ENCODE peak calls at places on chromosomes 3 and 15, in nine cellular contexts. Z is HepG2, Q is GM12878, U is transverse colon, L is A549, T is esophagus muscularis mucosa, D is upper lobe of left lung, I is H1, P is sigmoid colon. V is an unnamed sample.

GRCh38 chr15:78341057-78341763 is 1.1 kb downstream of the CRABP1 start:
- DNase-seq in Z (no peak), Q (no peak), U (no peak), L (peak; percentile 36), T (no peak), D (peak; percentile 64), I (no peak), P (no peak), V (no peak)

GRCh38 chr3:171255236-171255806 is 204.9 kb downstream of the TNIK start:
- DNase-seq in Z (no peak), Q (peak; percentile 75), U (no peak), L (no peak), T (no peak), D (no peak), I (no peak), P (no peak), V (no peak)

GRCh38 chr15:82933576-82933975 is 18.9 kb downstream of the HOMER2 start:
- DNase-seq in Z (no peak), Q (no peak), U (no peak), L (no peak), T (no peak), D (no peak), I (no peak), P (no peak), V (no peak)

GRCh38 chr3:149479621-149480325 is 5.3 kb downstream of the TM4SF4 start:
- DNase-seq in Z (no peak), Q (no peak), U (no peak), L (peak; percentile 20), T (no peak), D (no peak), I (no peak), P (no peak), V (no peak)

GRCh38 chr3:192207661-192208060 is 519.7 kb downstream of the FGF12 start:
- DNase-seq in Z (no peak), Q (no peak), U (no peak), L (no peak), T (no peak), D (no peak), I (no peak), P (no peak), V (no peak)

GRCh38 chr15:40249477-40250303 is 10.8 kb downstream of the PAK6 start:
- DNase-seq in Z (no peak), Q (no peak), U (no peak), L (no peak), T (no peak), D (no peak), I (no peak), P (no peak), V (no peak)

GRCh38 chr3:6989608-6990291 is 128.8 kb downstream of the GRM7 start:
- DNase-seq in Z (no peak), Q (no peak), U (no peak), L (no peak), T (no peak), D (no peak), I (no peak), P (no peak), V (no peak)

GRCh38 chr3:102360211-102360610 is 74.6 kb upstream of the ZPLD1 start:
- DNase-seq in Z (no peak), Q (no peak), U (no peak), L (no peak), T (no peak), D (no peak), I (no peak), P (no peak), V (no peak)

GRCh38 chr3:114551770-114552526 is 258.1 kb downstream of the TIGIT start:
- DNase-seq in Z (no peak), Q (no peak), U (no peak), L (peak; percentile 62), T (no peak), D (no peak), I (no peak), P (no peak), V (no peak)

GRCh38 chr3:14434105-14434504 is 31.7 kb downstream of the SLC6A6 start:
- DNase-seq in Z (no peak), Q (no peak), U (no peak), L (no peak), T (no peak), D (no peak), I (no peak), P (no peak), V (no peak)

DNA sequence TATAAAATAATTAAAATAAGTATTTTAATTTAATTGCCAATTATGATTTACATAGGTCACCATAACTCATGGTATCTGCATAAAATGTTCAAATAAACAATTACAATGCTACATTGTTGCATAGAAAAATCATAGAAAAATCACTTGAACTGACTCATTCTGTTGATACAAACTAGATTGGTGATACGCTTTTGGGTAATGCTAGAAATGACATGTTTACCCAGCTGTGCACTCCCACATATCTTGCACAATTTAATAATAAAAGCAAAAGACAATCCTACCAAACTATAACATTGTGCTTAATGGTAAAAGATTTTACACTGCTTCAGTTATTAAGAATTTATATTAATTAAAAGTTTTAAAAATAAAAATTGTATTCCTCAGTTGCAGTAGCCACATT is 45.8 kb upstream of the FBXL22 start:
- DNase-seq in Z (no peak), Q (no peak), U (no peak), L (no peak), T (no peak), D (no peak), I (no peak), P (no peak), V (no peak)
- TF ChIP-seq EP300 in Z (no peak), Q (no peak), U (no peak), L (no peak), T (no peak), D (no peak), I (no peak), P (no peak), V (no peak)

GRCh38 chr15:72230197-72231065 is 559 bp downstream of the PKM start:
- DNase-seq in Z (peak; percentile 81), Q (peak; percentile 51), U (peak; percentile 87), L (peak; percentile 91), T (peak; percentile 95), D (peak; percentile 95), I (peak; percentile 41), P (peak; percentile 95), V (peak; percentile 77)

GRCh38 chr15:72229076-72229946 is 1.7 kb downstream of the PKM start:
- DNase-seq in Z (no peak), Q (no peak), U (no peak), L (no peak), T (no peak), D (no peak), I (no peak), P (peak; percentile 65), V (no peak)

GRCh38 chr15:72229947-72230196 is 1.1 kb downstream of the PKM start:
- DNase-seq in Z (no peak), Q (no peak), U (no peak), L (no peak), T (no peak), D (no peak), I (no peak), P (no peak), V (no peak)

GRCh38 chr15:72231847-72232461 is 964 bp upstream of the PKM start:
- DNase-seq in Z (peak; percentile 63), Q (no peak), U (peak; percentile 59), L (peak; percentile 83), T (no peak), D (no peak), I (no peak), P (no peak), V (no peak)

GRCh38 chr15:72231066-72231846 is at the start of gene PKM:
- DNase-seq in Z (peak; percentile 93), Q (peak; percentile 84), U (peak; percentile 98), L (peak; percentile 100), T (peak; percentile 99), D (peak; percentile 99), I (peak; percentile 95), P (peak; percentile 97), V (peak; percentile 94)
- TF ChIP-seq POLR2A in Z (peak; percentile 97), Q (peak; percentile 95), U (peak; percentile 98), L (peak; percentile 100), T (peak; percentile 97), D (peak; percentile 94), I (peak; percentile 98), P (peak; percentile 93), V (peak; percentile 90)

GRCh38 chr15:63947228-63947627 is 99.1 kb downstream of the DAPK2 start:
- DNase-seq in Z (no peak), Q (no peak), U (no peak), L (no peak), T (no peak), D (no peak), I (no peak), P (no peak), V (no peak)
- TF ChIP-seq EP300 in Z (no peak), Q (no peak), U (no peak), L (no peak), T (no peak), D (no peak), I (no peak), P (no peak), V (no peak)

DNA sequence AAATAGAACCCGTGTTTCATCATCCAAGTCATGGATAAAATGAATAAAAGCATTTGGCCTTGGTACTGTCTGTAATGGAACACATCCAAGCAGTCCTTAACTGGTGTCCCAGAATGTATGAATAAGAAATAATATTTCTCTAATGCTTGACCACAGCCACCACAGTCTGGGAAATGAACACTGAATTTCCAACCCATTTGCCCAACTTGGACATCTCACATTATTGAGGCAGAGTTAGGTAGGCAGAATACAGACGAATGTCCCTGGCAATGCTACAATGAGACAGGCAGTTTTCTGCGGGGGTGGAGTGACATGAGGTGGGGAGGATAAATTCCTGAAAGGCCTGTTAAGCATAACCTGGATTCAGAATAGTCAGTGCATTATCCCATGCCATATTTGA is 245.7 kb downstream of the ZIC1 start:
- DNase-seq in Z (no peak), Q (no peak), U (no peak), L (no peak), T (no peak), D (no peak), I (no peak), P (no peak), V (no peak)
- TF ChIP-seq POLR2A in Z (no peak), Q (no peak), U (no peak), L (no peak), T (no peak), D (no peak), I (no peak), P (no peak), V (no peak)